ENCODE peak calls at places on chromosome 2, in four cellular contexts. One of them, this sample, is unnamed.

GRCh38 chr2:240310201-240310600 is 125.3 kb upstream of the GPC1 start:
- DNase-seq in H1: no peak
- DNase-seq in K562: no peak
- DNase-seq in HCT116: no peak
- DNase-seq in this sample: no peak

GRCh38 chr2:16508061-16508851 is 157.4 kb downstream of the CYRIA start:
- DNase-seq in K562: peak; percentile 45
- DNase-seq in HCT116: no peak
- DNase-seq in H1: peak; percentile 82
- DNase-seq in this sample: peak; percentile 21

GRCh38 chr2:47656715-47657600 is 126.0 kb upstream of the MSH6 start:
- DNase-seq in K562: no peak
- DNase-seq in HCT116: no peak
- DNase-seq in H1: no peak
- DNase-seq in this sample: no peak

GRCh38 chr2:217837530-217837929 is 165.3 kb downstream of the TNS1 start:
- DNase-seq in H1: no peak
- DNase-seq in HCT116: no peak
- DNase-seq in K562: no peak
- DNase-seq in this sample: no peak

GRCh38 chr2:36536776-36537175 is 61.2 kb downstream of the FEZ2 start:
- DNase-seq in HCT116: no peak
- DNase-seq in K562: no peak
- DNase-seq in H1: no peak
- DNase-seq in this sample: no peak

GRCh38 chr2:185338104-185338503 is 400.5 kb upstream of the FSIP2 start:
- DNase-seq in HCT116: no peak
- DNase-seq in K562: no peak
- DNase-seq in H1: no peak
- DNase-seq in this sample: no peak

GRCh38 chr2:232960862-232961261 is 52.2 kb downstream of the NGEF start:
- DNase-seq in H1: no peak
- DNase-seq in K562: no peak
- DNase-seq in HCT116: no peak
- DNase-seq in this sample: no peak

GRCh38 chr2:201204655-201205515 is 21.9 kb downstream of the CASP10 start:
- DNase-seq in HCT116: no peak
- DNase-seq in H1: no peak
- DNase-seq in K562: no peak
- DNase-seq in this sample: peak; percentile 97

GRCh38 chr2:128170776-128171175 is 79.8 kb downstream of the UGGT1 start:
- DNase-seq in K562: no peak
- DNase-seq in HCT116: no peak
- DNase-seq in H1: no peak
- DNase-seq in this sample: no peak

GRCh38 chr2:227388537-227389011 is 825 bp upstream of the SCYGR1 start:
- DNase-seq in K562: no peak
- DNase-seq in H1: no peak
- DNase-seq in HCT116: no peak
- DNase-seq in this sample: no peak

GRCh38 chr2:42984081-42984480 is 191.7 kb upstream of the HAAO start:
- DNase-seq in H1: no peak
- DNase-seq in K562: no peak
- DNase-seq in HCT116: no peak
- DNase-seq in this sample: no peak
- TF ChIP-seq FOSL1 in H1: no peak
- TF ChIP-seq FOSL1 in K562: no peak
- TF ChIP-seq FOSL1 in HCT116: no peak
- TF ChIP-seq FOSL1 in this sample: no peak

DNA sequence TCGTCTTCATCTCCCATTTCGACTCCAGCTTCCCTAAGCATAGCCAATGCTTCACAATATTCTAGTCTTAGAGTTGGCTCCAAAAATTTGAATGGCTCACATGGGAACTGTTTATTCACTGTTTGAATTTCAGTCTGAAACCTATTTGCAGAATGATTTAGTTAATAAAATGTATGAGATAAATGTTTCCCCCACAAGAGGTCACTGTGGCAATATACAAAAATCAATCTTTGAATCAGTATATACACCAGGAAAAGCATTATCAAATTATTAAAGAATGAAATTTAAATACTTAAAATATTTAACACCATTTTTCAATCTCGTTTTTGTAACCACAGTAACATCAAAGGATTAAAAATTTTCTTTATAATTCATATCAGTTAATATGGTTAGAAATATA is 40.0 kb upstream of the MCM6 start:
- DNase-seq in H1: no peak
- DNase-seq in HCT116: peak; percentile 13
- DNase-seq in K562: no peak
- DNase-seq in this sample: peak; percentile 31
- TF ChIP-seq FOSL1 in H1: no peak
- TF ChIP-seq FOSL1 in HCT116: no peak
- TF ChIP-seq FOSL1 in K562: no peak
- TF ChIP-seq FOSL1 in this sample: no peak

GRCh38 chr2:2836343-2837070 is 505.4 kb upstream of the MYT1L start:
- DNase-seq in K562: no peak
- DNase-seq in H1: no peak
- DNase-seq in HCT116: no peak
- DNase-seq in this sample: no peak
- TF ChIP-seq FOSL1 in K562: no peak
- TF ChIP-seq FOSL1 in H1: no peak
- TF ChIP-seq FOSL1 in HCT116: no peak
- TF ChIP-seq FOSL1 in this sample: no peak

GRCh38 chr2:10832228-10832936 is 19.8 kb upstream of the PDIA6 start:
- DNase-seq in H1: peak; percentile 96
- DNase-seq in HCT116: peak; percentile 69
- DNase-seq in K562: peak; percentile 86
- DNase-seq in this sample: peak; percentile 74

GRCh38 chr2:10830641-10831386 is 18.2 kb upstream of the PDIA6 start:
- DNase-seq in H1: no peak
- DNase-seq in K562: no peak
- DNase-seq in HCT116: no peak
- DNase-seq in this sample: no peak

GRCh38 chr2:10830203-10830602 is 17.6 kb upstream of the PDIA6 start:
- DNase-seq in K562: no peak
- DNase-seq in HCT116: no peak
- DNase-seq in H1: no peak
- DNase-seq in this sample: no peak

GRCh38 chr2:10833021-10833420 is 20.4 kb upstream of the PDIA6 start:
- DNase-seq in K562: no peak
- DNase-seq in HCT116: no peak
- DNase-seq in H1: no peak
- DNase-seq in this sample: no peak

DNA sequence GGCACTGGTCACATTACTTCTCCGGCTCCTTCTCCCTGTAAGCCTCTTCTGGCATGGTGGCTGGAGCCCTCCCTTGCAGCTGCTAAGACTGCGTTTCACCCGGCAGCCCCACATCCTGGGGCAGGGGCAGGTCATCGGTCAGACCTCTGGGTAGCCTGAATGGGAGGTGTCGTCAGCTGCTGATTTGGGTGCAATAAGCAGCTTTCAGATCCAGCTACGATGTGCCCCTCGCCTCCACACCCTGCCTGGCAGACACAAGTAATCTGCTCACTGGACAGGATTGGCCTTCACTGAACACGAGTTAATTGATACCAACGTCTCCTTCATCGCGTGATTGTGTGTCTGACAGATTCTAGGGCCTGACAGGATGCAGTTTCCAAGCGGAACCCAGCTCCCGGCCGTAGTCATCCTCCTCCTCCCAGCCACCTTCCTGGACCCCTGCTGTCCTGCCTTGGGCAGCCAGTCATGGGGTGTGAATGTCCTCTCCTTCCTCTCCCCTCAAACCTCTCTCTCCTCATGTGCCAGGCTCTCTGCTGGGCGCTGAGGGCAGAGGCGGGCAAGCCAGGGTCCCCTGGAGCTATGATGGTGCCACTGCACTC is 18.9 kb upstream of the PDIA6 start:
- DNase-seq in K562: no peak
- DNase-seq in HCT116: no peak
- DNase-seq in H1: no peak
- DNase-seq in this sample: no peak
- TF ChIP-seq FOSL1 in K562: no peak
- TF ChIP-seq FOSL1 in HCT116: no peak
- TF ChIP-seq FOSL1 in H1: no peak
- TF ChIP-seq FOSL1 in this sample: no peak

DNA sequence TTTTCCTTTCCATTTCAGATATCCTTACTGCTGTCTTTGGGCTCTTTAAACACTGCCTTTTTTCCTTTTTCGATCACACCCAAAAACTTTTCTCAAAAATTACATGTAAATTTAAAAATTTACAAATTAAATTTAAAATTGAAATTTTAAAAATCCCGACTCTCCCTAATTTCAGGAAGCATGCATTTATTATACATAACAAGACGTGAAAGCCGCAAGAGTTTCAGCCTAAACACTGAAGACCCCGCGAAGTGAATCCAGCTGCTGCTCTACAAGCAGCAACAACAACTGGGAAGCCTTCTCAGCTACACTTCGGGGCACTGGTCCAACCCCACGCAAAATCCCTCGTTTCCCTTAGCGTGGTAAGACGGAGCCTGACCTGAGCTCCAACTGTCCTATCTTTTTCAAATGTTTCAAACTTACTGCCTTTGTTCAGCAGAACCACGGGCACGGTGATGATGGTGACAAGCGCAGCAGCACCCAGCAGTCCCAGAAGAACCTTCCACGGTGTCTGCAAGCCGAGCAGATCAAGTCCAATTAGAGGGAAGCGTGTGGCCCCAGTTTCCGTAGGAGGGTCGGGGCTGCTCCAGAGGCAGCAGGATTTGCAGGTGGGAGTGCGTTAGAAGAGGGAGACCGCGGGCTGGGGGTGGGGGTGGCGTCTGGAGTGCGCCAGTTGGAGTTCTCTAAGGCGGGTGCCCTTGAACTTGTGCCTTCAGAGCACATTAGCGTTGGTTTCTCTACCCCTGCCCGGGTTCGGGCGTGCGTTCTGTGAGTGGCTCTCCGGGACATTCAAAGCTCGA is 839 bp downstream of the DPP4 start:
- DNase-seq in H1: peak; percentile 52
- DNase-seq in HCT116: no peak
- DNase-seq in K562: no peak
- DNase-seq in this sample: no peak
- TF ChIP-seq FOSL1 in H1: no peak
- TF ChIP-seq FOSL1 in HCT116: no peak
- TF ChIP-seq FOSL1 in K562: no peak
- TF ChIP-seq FOSL1 in this sample: no peak

DNA sequence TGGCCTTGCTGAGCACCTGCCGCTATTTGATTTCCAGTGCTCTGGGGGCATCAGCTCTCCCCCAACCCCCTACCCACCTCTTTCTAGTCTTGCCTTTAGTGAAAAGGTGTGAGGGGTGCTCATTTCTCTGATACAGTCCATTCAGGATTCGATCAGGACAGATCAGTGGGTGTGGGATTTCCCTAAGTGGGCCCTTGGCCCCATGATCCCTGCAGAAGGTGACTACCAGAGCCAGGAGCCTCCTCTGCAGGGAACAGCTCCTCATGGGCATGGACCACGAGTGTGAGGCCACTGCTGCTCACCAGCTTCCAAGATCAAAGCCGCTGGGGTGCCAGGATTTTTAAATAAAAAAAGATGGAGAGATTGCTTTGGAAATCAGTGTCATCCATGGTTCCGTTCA is 835.2 kb upstream of the ID2 start:
- DNase-seq in K562: no peak
- DNase-seq in HCT116: no peak
- DNase-seq in H1: no peak
- DNase-seq in this sample: no peak
- TF ChIP-seq FOSL1 in K562: no peak
- TF ChIP-seq FOSL1 in HCT116: no peak
- TF ChIP-seq FOSL1 in H1: no peak
- TF ChIP-seq FOSL1 in this sample: no peak

This sample was measured in HepG2.